ENCODE peak calls at places on chromosomes 3 and 15, in ten cellular contexts. Y is testis, Q is spleen, R is GM12878, A is IMR-90, Z is HCT116, C is tibial nerve, V is esophagus squamous epithelium, O is uterus, U is K562. T is an unnamed sample. For H3K36me3, the result is how much of the 10 kb centered on the place peaks cover.

GRCh38 chr3:46097691-46098241 is 70.5 kb upstream of the XCR1 start:
- DNase-seq in V (no peak), O (peak), R (no peak), C (peak), A (peak), Z (no peak), Q (no peak), Y (peak), U (no peak), T (peak)

GRCh38 chr15:45134682-45135604 is 5.1 kb downstream of the DUOX1 start:
- DNase-seq in O (no peak), V (no peak), A (no peak), R (no peak), U (no peak), Z (no peak), Q (no peak), Y (peak), C (no peak), T (no peak)

GRCh38 chr3:20480771-20481170 is 294.8 kb upstream of the SGO1 start:
- DNase-seq in A (no peak), O (no peak), Q (no peak), Y (no peak), V (no peak), C (no peak), Z (no peak), R (no peak), U (no peak), T (no peak)

GRCh38 chr3:152874896-152875749 is 40.2 kb downstream of the P2RY1 start:
- DNase-seq in A (no peak), R (no peak), Q (no peak), O (no peak), V (no peak), Z (no peak), C (no peak), U (no peak), Y (no peak), T (no peak)

GRCh38 chr15:77734306-77734705 is 101.6 kb upstream of the LINGO1 start:
- DNase-seq in Y (no peak), C (no peak), O (no peak), Z (no peak), U (no peak), A (no peak), R (no peak), Q (no peak), V (no peak), T (no peak)

GRCh38 chr3:166734734-166735133 is 645.4 kb downstream of the ZBBX start:
- DNase-seq in Y (no peak), A (no peak), Z (no peak), O (no peak), C (no peak), V (no peak), U (no peak), Q (no peak), R (no peak), T (no peak)

GRCh38 chr15:82851981-82852511 is 42.6 kb downstream of the WHAMM start:
- DNase-seq in V (no peak), Q (no peak), Z (no peak), C (no peak), A (peak), R (no peak), O (no peak), Y (no peak), U (no peak), T (no peak)

GRCh38 chr3:15113468-15113867 is 14.5 kb upstream of the RBSN start:
- DNase-seq in U (no peak), O (no peak), Y (no peak), R (no peak), Q (no peak), V (no peak), Z (no peak), C (no peak), A (no peak), T (no peak)

GRCh38 chr3:173584834-173585831 is 187.6 kb downstream of the NLGN1 start:
- DNase-seq in Y (peak), Z (no peak), V (no peak), U (no peak), R (no peak), C (peak), O (no peak), A (peak), Q (no peak), T (peak)

GRCh38 chr3:69761896-69762789 is 22.9 kb downstream of the MITF start:
- DNase-seq in C (no peak), O (no peak), Q (no peak), Y (no peak), U (no peak), R (no peak), V (no peak), A (peak), Z (no peak), T (no peak)

GRCh38 chr3:65039754-65040210 is 352.0 kb upstream of the ADAMTS9 start:
- DNase-seq in U (peak), A (no peak), V (no peak), O (peak), C (no peak), Z (peak), Q (no peak), R (no peak), Y (no peak), T (no peak)

GRCh38 chr15:60355148-60355857 is 42.5 kb downstream of the ANXA2 start:
- DNase-seq in Z (no peak), O (no peak), Q (no peak), Y (no peak), C (no peak), R (no peak), V (no peak), U (no peak), A (no peak), T (no peak)

GRCh38 chr15:25374143-25374542 is 64.7 kb downstream of the UBE3A start:
- DNase-seq in A (no peak), R (no peak), C (no peak), Z (no peak), U (no peak), V (no peak), Q (no peak), Y (peak), O (no peak), T (no peak)

GRCh38 chr3:146277953-146278631 is 27.2 kb upstream of the PLSCR4 start:
- DNase-seq in Q (no peak), A (peak), V (no peak), O (peak), Y (peak), U (no peak), R (no peak), Z (no peak), C (peak), T (peak)

GRCh38 chr3:62554264-62554799 is 181.0 kb upstream of the FEZF2 start:
- DNase-seq in Z (peak), Q (no peak), C (no peak), U (peak), A (no peak), V (no peak), Y (no peak), O (no peak), R (no peak), T (no peak)

GRCh38 chr3:44529927-44530326 is 25.1 kb upstream of the ZKSCAN7 start:
- DNase-seq in U (no peak), O (no peak), Z (peak), Y (no peak), C (no peak), V (no peak), A (peak), R (no peak), Q (no peak), T (no peak)

GRCh38 chr3:64998317-64998716 is 310.5 kb upstream of the ADAMTS9 start:
- DNase-seq in A (no peak), C (no peak), U (no peak), V (no peak), Z (no peak), Q (no peak), R (no peak), O (no peak), Y (no peak), T (no peak)

GRCh38 chr15:25408428-25408827 is 30.4 kb downstream of the UBE3A start:
- DNase-seq in C (no peak), Q (no peak), O (no peak), U (no peak), A (peak), Z (no peak), Y (no peak), R (no peak), V (no peak), T (peak)

GRCh38 chr3:174268061-174268460 is 591.1 kb upstream of the NAALADL2 start:
- DNase-seq in C (no peak), V (no peak), R (no peak), Z (no peak), U (no peak), O (no peak), A (no peak), Q (no peak), Y (no peak), T (no peak)

GRCh38 chr3:172216843-172217404 is 177.5 kb downstream of the FNDC3B start:
- DNase-seq in U (no peak), C (no peak), R (no peak), A (no peak), Z (no peak), Q (no peak), Y (no peak), V (no peak), O (no peak), T (no peak)

GRCh38 chr3:144394052-144394451 is 422.4 kb downstream of the DIPK2A start:
- DNase-seq in A (peak), Q (no peak), C (no peak), V (no peak), R (no peak), Z (no peak), U (no peak), O (no peak), Y (no peak), T (no peak)

GRCh38 chr3:8236264-8236663 is 265.4 kb upstream of the LMCD1 start:
- DNase-seq in Q (no peak), A (no peak), Y (no peak), C (no peak), Z (no peak), O (no peak), R (no peak), V (no peak), U (no peak), T (no peak)

GRCh38 chr3:15428539-15428938 is 1.1 kb downstream of the EAF1 start:
- DNase-seq in O (no peak), V (no peak), Q (no peak), Y (no peak), Z (no peak), A (peak), R (no peak), C (no peak), U (no peak), T (no peak)

GRCh38 chr15:44427756-44428724 is 611 bp downstream of the CTDSPL2 start:
- DNase-seq in U (no peak), C (no peak), R (no peak), Q (no peak), Y (no peak), A (peak), O (no peak), Z (peak), V (no peak), T (no peak)

GRCh38 chr3:58414538-58415197 is 19.0 kb downstream of the PDHB start:
- DNase-seq in Y (peak), R (no peak), U (peak), Q (no peak), C (peak), A (peak), O (peak), V (no peak), Z (peak), T (peak)

GRCh38 chr15:100349696-100350433 is 8.1 kb upstream of the ADAMTS17 start:
- DNase-seq in Q (peak), Y (peak), U (peak), C (peak), Z (peak), A (peak), V (peak), O (peak), R (peak), T (peak)

GRCh38 chr3:39101022-39101689 is 6.3 kb downstream of the GORASP1 start:
- DNase-seq in C (no peak), R (no peak), Z (no peak), O (no peak), V (no peak), Y (no peak), Q (peak), A (peak), U (peak), T (peak)

GRCh38 chr15:70701891-70702568 is 61.3 kb downstream of the UACA start:
- DNase-seq in C (no peak), O (no peak), U (no peak), Q (no peak), Z (no peak), R (no peak), V (no peak), Y (peak), A (peak), T (peak)

GRCh38 chr15:58393196-58393790 is 38.5 kb upstream of the LIPC start:
- DNase-seq in V (no peak), Q (no peak), Z (no peak), U (no peak), C (no peak), A (peak), R (no peak), Y (no peak), O (no peak), T (no peak)

GRCh38 chr3:39146611-39147373 is 6.6 kb downstream of the CSRNP1 start:
- DNase-seq in Z (peak), C (peak), U (no peak), O (peak), Q (peak), Y (peak), V (peak), A (peak), R (no peak), T (peak)

GRCh38 chr3:184355261-184356012 is 6.0 kb downstream of the CLCN2 start:
- DNase-seq in O (no peak), R (no peak), Y (no peak), A (no peak), Z (no peak), V (no peak), U (no peak), C (no peak), Q (no peak), T (no peak)

GRCh38 chr3:184352897-184353545 is 8.4 kb downstream of the CLCN2 start:
- DNase-seq in V (no peak), Z (no peak), A (no peak), Y (no peak), Q (no peak), O (no peak), U (no peak), R (no peak), C (no peak), T (no peak)

GRCh38 chr3:184353546-184353941 is 7.9 kb downstream of the CLCN2 start:
- DNase-seq in Q (no peak), U (no peak), Z (no peak), V (no peak), R (no peak), C (no peak), A (no peak), Y (no peak), O (no peak), T (no peak)

GRCh38 chr3:184354121-184354728 is 7.2 kb downstream of the CLCN2 start:
- DNase-seq in Q (no peak), U (peak), V (no peak), Y (peak), C (peak), A (no peak), R (no peak), O (peak), Z (no peak), T (no peak)

DNA sequence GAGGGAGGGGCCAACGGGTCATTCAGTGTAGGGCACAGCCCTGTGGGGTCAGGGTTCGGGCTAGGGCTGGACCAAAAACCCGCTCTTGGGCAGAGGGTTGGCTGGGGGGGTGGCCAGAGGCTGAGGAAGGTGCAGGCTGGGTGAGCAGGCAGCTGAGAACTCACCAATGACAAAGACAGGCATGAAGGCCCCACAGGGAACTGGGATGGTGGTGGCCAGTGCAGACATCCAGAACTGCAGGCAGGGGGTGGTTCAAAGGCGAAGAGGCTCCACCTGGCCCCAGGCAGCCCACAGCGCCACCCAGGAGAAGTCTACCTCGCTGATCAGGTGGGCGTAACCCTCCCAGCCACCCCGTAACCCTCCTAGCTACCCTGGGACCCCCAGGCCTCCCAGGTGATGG is 6.7 kb downstream of the CLCN2 start:
- DNase-seq in O (no peak), A (no peak), Y (no peak), Q (no peak), U (no peak), Z (no peak), C (no peak), V (no peak), R (no peak), T (no peak)
- H3K36me3 ChIP-seq in O (under half), A (under half), Y (under half), Q (under half), U (half or more), Z (under half), C (under half), V (under half), R (under half), T (under half)

GRCh38 chr3:129160891-129161859 is at the start of gene ISY1:
- DNase-seq in Q (peak), R (peak), A (peak), Y (peak), U (peak), C (peak), V (peak), O (peak), Z (peak), T (peak)
- TF ChIP-seq POLR2A in Q (no peak), R (peak), A (peak), Y (no peak), U (peak), C (peak), V (no peak), O (peak), Z (peak), T (peak)

GRCh38 chr15:32716216-32716959 is 1.4 kb upstream of the GREM1 start:
- DNase-seq in A (no peak), Y (no peak), O (no peak), Z (no peak), C (no peak), Q (no peak), R (no peak), V (no peak), U (no peak), T (no peak)

GRCh38 chr15:32716960-32717289 is 879 bp upstream of the GREM1 start:
- DNase-seq in Q (no peak), R (no peak), C (no peak), Y (no peak), A (no peak), O (no peak), Z (no peak), V (no peak), U (no peak), T (no peak)

GRCh38 chr15:32718822-32719716 is 1.3 kb downstream of the GREM1 start:
- DNase-seq in C (no peak), R (no peak), Z (no peak), A (no peak), V (no peak), O (no peak), U (no peak), Q (no peak), Y (no peak), T (no peak)

GRCh38 chr15:32718082-32718821 is 448 bp downstream of the GREM1 start:
- DNase-seq in C (no peak), Z (no peak), O (no peak), V (no peak), Y (peak), A (no peak), U (no peak), R (no peak), Q (no peak), T (no peak)

GRCh38 chr15:32717290-32718081 is at the start of gene GREM1:
- DNase-seq in V (no peak), Q (no peak), U (no peak), Y (peak), A (peak), O (no peak), C (no peak), R (no peak), Z (no peak), T (no peak)
- H3K4me3 ChIP-seq in V (peak), Q (peak), U (no peak), Y (peak), A (peak), O (peak), C (peak), R (peak), Z (no peak), T (peak)

GRCh38 chr3:57147071-57147470 is 18.1 kb downstream of the IL17RD start:
- DNase-seq in C (no peak), U (no peak), Y (no peak), O (no peak), Z (no peak), R (no peak), Q (no peak), V (no peak), A (no peak), T (no peak)
- H3K36me3 ChIP-seq in C (under half), U (under half), Y (under half), O (under half), Z (under half), R (under half), Q (under half), V (under half), A (under half), T (under half)

GRCh38 chr3:18704326-18704725 is 279.2 kb upstream of the SATB1 start:
- DNase-seq in O (no peak), V (no peak), C (no peak), A (no peak), Z (no peak), U (no peak), R (no peak), Q (no peak), Y (no peak), T (no peak)
- TF ChIP-seq POLR2A in O (no peak), V (no peak), C (no peak), A (no peak), Z (no peak), U (no peak), R (no peak), Q (no peak), Y (no peak), T (no peak)

GRCh38 chr3:195893121-195893449 is 15.3 kb downstream of the TNK2 start:
- DNase-seq in R (no peak), Z (no peak), V (no peak), O (no peak), C (no peak), U (no peak), Y (no peak), Q (no peak), A (no peak), T (no peak)
- H3K4me3 ChIP-seq in R (no peak), Z (no peak), V (no peak), O (no peak), C (no peak), U (no peak), Y (no peak), Q (no peak), A (no peak), T (no peak)

GRCh38 chr3:130705501-130705900 is 41.1 kb downstream of the PIK3R4 start:
- DNase-seq in R (no peak), O (no peak), Z (no peak), Y (no peak), V (no peak), C (no peak), A (no peak), U (no peak), Q (no peak), T (no peak)

GRCh38 chr3:130702985-130703384 is 43.6 kb downstream of the PIK3R4 start:
- DNase-seq in V (no peak), Z (no peak), R (no peak), Y (no peak), O (no peak), A (no peak), C (no peak), Q (no peak), U (no peak), T (no peak)

GRCh38 chr3:130699765-130700164 is 46.9 kb downstream of the PIK3R4 start:
- DNase-seq in Z (peak), C (no peak), O (no peak), A (peak), V (no peak), Y (no peak), R (no peak), U (peak), Q (no peak), T (no peak)

DNA sequence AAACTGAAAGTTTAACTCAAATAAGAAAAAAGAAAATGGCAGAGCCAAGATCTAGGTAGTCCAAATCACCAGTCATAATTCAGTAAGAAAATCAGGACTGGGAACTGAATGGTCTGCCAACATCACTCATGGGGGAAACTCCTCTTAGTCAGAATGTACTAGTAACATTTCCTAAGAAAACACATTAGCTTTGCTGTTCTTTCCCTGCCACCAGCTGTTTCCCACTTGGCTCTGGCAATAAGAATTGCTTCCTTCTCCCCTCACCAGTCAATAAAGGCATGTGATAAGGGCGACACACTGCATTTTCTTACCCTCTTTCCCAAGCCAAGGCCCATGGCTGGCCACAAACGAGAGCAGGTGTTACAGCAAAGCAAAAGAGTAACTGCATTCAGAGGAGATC is 46.1 kb downstream of the PIK3R4 start:
- DNase-seq in A (peak), Y (no peak), V (no peak), U (no peak), O (no peak), Q (no peak), Z (no peak), C (peak), R (no peak), T (no peak)
- H3K36me3 ChIP-seq in A (under half), Y (under half), V (under half), U (under half), O (under half), Q (under half), Z (under half), C (under half), R (under half), T (under half)

GRCh38 chr3:81965696-81966095 is 204.3 kb upstream of the GBE1 start:
- DNase-seq in U (no peak), R (no peak), Z (no peak), O (no peak), Y (no peak), C (no peak), V (no peak), Q (no peak), A (no peak), T (no peak)
- TF ChIP-seq POLR2A in U (no peak), R (no peak), Z (no peak), O (no peak), Y (no peak), C (no peak), V (no peak), Q (no peak), A (no peak), T (no peak)

DNA sequence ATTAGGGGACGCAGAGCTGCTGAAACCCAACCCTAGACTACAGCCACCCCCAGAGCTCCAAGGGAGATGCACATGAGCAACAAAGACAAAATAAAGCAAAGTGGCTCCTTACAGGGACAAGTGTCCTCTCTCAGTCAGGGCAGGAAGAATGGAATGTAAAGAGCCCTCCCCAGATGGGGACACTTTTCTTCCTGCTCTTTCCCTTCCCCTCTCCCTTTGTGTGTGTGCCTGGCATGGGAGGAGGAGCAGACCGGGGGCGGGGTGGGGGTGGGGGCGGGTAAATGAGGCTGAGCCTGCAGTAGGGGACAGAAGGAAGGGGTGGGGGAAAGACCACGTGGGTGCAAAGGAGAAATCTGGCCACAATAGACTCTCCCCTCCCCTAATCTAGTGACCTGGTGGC is 37.4 kb downstream of the ACAA1 start:
- DNase-seq in O (no peak), V (no peak), A (no peak), Z (no peak), Q (no peak), Y (no peak), U (no peak), R (no peak), C (no peak), T (no peak)
- H3K4me3 ChIP-seq in O (no peak), V (no peak), A (no peak), Z (no peak), Q (no peak), Y (no peak), U (no peak), R (no peak), C (no peak), T (no peak)